ENCODE peak calls at places on chromosomes 11 and 22, in four cellular contexts. C is iPS-NIHi11; W is HT-29; X is activated CD4-positive, alpha-beta T cell treated with anti-CD3 and anti-CD28 coated beads for 1 hour. U is an unnamed sample.

GRCh38 chr11:94544832-94545640 is 1.3 kb downstream of the FUT4 start:
- DNase-seq in C (peak; percentile 28), W (peak; percentile 70), X (no peak), U (no peak)

GRCh38 chr11:110424775-110425444 is 4.8 kb upstream of the FDX1 start:
- DNase-seq in C (no peak), W (no peak), X (no peak), U (no peak)

GRCh38 chr11:124745835-124746620 is 6.0 kb downstream of the VSIG2 start:
- DNase-seq in C (peak; percentile 49), W (peak; percentile 71), X (no peak), U (no peak)

GRCh38 chr11:135033545-135033944 is 621.5 kb upstream of the B3GAT1 start:
- DNase-seq in C (peak; percentile 78), W (no peak), X (no peak), U (no peak)

GRCh38 chr11:2139118-2139490 is at the start of gene IGF2:
- DNase-seq in C (peak; percentile 66), W (no peak), X (no peak), U (no peak)

GRCh38 chr22:26489447-26490036 is 5.9 kb downstream of the SRRD start:
- DNase-seq in C (no peak), W (no peak), X (no peak), U (no peak)

GRCh38 chr22:29715240-29715639 is 4.6 kb upstream of the CABP7 start:
- DNase-seq in C (no peak), W (no peak), X (no peak), U (no peak)

GRCh38 chr11:122656631-122657101 is 1.1 kb downstream of the UBASH3B start:
- DNase-seq in C (peak; percentile 64), W (peak; percentile 84), X (no peak), U (no peak)

GRCh38 chr11:83292709-83293435 is 6.7 kb upstream of the CCDC90B start:
- DNase-seq in C (peak; percentile 69), W (peak; percentile 69), X (no peak), U (no peak)

GRCh38 chr11:62508336-62509058 is 38.1 kb downstream of the AHNAK start:
- DNase-seq in C (peak; percentile 83), W (peak; percentile 94), X (no peak), U (no peak)

GRCh38 chr11:72251614-72252013 is 7.6 kb upstream of the PHOX2A start:
- DNase-seq in C (no peak), W (no peak), X (no peak), U (no peak)

U was measured in chondrocyte.